ENCODE peak calls at places on chromosomes 4 and X, in six cellular contexts. L is astrocyte of the hippocampus, D is HEK293T, Q is cardiac muscle cell, S is RKO, C is A172. V is an unnamed sample.

GRCh38 chr4:123667991-123668390 is 271.4 kb downstream of the SPRY1 start:
- DNase-seq in L (no peak), D (no peak), Q (no peak), S (no peak), C (no peak), V (no peak)

GRCh38 chr4:20284990-20285389 is 33.3 kb downstream of the SLIT2 start:
- DNase-seq in L (no peak), D (no peak), Q (no peak), S (peak; percentile 18), C (peak; percentile 57), V (no peak)

GRCh38 chr4:62914758-62915157 is 1494.5 kb downstream of the TECRL start:
- DNase-seq in L (no peak), D (no peak), Q (no peak), S (no peak), C (no peak), V (no peak)

GRCh38 chr4:127975121-127975770 is 10.0 kb downstream of the ABHD18 start:
- DNase-seq in L (no peak), D (no peak), Q (no peak), S (no peak), C (no peak), V (no peak)

GRCh38 chr4:71367546-71367945 is 28.7 kb downstream of the SLC4A4 start:
- DNase-seq in L (no peak), D (no peak), Q (no peak), S (no peak), C (no peak), V (no peak)

GRCh38 chrX:149829751-149830191 is 48.0 kb downstream of the MAGEA9 start:
- DNase-seq in L (peak; percentile 74), D (no peak), Q (no peak), S (no peak), C (peak; percentile 58), V (no peak)

GRCh38 chr4:82097504-82097903 is 276.3 kb downstream of the HNRNPD start:
- DNase-seq in L (peak; percentile 43), D (no peak), Q (no peak), S (no peak), C (peak; percentile 19), V (no peak)

GRCh38 chr4:179662522-179662921 is 2220.3 kb upstream of the AGA start:
- DNase-seq in L (peak; percentile 14), D (no peak), Q (no peak), S (no peak), C (no peak), V (no peak)

GRCh38 chrX:54076903-54077302 is 32.6 kb upstream of the PHF8 start:
- DNase-seq in L (peak; percentile 4), D (no peak), Q (no peak), S (no peak), C (peak; percentile 47), V (no peak)

GRCh38 chr4:14177987-14178386 is 550.5 kb upstream of the BOD1L1 start:
- DNase-seq in L (no peak), D (no peak), Q (no peak), S (no peak), C (no peak), V (no peak)

GRCh38 chr4:36244257-36245084 is at the start of gene ARAP2:
- DNase-seq in L (peak; percentile 87), D (peak; percentile 42), Q (peak; percentile 73), S (peak; percentile 81), C (peak; percentile 33), V (peak; percentile 80)

GRCh38 chr4:1323635-1324442 is 23.2 kb upstream of the UVSSA start:
- DNase-seq in L (peak; percentile 94), D (no peak), Q (no peak), S (peak; percentile 91), C (peak; percentile 87), V (no peak)

GRCh38 chrX:111182938-111183337 is 86.9 kb downstream of the PAK3 start:
- DNase-seq in L (no peak), D (no peak), Q (no peak), S (no peak), C (no peak), V (no peak)

GRCh38 chr4:110624904-110625494 is 2.1 kb upstream of the PITX2 start:
- DNase-seq in L (no peak), D (no peak), Q (no peak), S (no peak), C (no peak), V (no peak)

GRCh38 chr4:107122736-107123135 is 86.6 kb upstream of the DKK2 start:
- DNase-seq in L (no peak), D (no peak), Q (no peak), S (no peak), C (no peak), V (no peak)

GRCh38 chr4:152678841-152679240 is 956 bp downstream of the TMEM154 start:
- DNase-seq in L (peak; percentile 5), D (no peak), Q (no peak), S (no peak), C (no peak), V (no peak)

GRCh38 chrX:7147431-7147977 is at the start of gene STS:
- DNase-seq in L (peak; percentile 70), D (no peak), Q (peak; percentile 70), S (peak; percentile 54), C (peak; percentile 18), V (peak; percentile 78)

GRCh38 chr4:34422472-34422871 is 1821.8 kb downstream of the ARAP2 start:
- DNase-seq in L (peak; percentile 2), D (no peak), Q (no peak), S (peak; percentile 42), C (peak; percentile 2), V (no peak)

GRCh38 chr4:153375303-153375702 is 30.8 kb downstream of the MND1 start:
- DNase-seq in L (no peak), D (no peak), Q (no peak), S (no peak), C (no peak), V (no peak)

GRCh38 chrX:107355533-107355932 is 93.9 kb upstream of the FRMPD3 start:
- DNase-seq in L (no peak), D (no peak), Q (no peak), S (no peak), C (no peak), V (no peak)

GRCh38 chrX:45850197-45850774 is 649.6 kb upstream of the DIPK2B start:
- DNase-seq in L (peak; percentile 58), D (no peak), Q (peak; percentile 1), S (peak; percentile 29), C (peak; percentile 18), V (peak; percentile 21)

GRCh38 chr4:168693750-168694470 is 197.1 kb downstream of the PALLD start:
- DNase-seq in L (no peak), D (no peak), Q (no peak), S (peak; percentile 30), C (no peak), V (no peak)

GRCh38 chr4:60579335-60579734 is 620.8 kb upstream of the ADGRL3 start:
- DNase-seq in L (no peak), D (no peak), Q (no peak), S (peak; percentile 74), C (no peak), V (no peak)

GRCh38 chr4:92303621-92304027 is at the start of gene GRID2:
- DNase-seq in L (peak; percentile 53), D (peak; percentile 40), Q (peak; percentile 62), S (no peak), C (peak; percentile 3), V (no peak)

GRCh38 chr4:81919810-81920209 is 448.1 kb upstream of the RASGEF1B start:
- DNase-seq in L (no peak), D (no peak), Q (no peak), S (no peak), C (no peak), V (no peak)

GRCh38 chr4:77169496-77169895 is 12.5 kb downstream of the CCNG2 start:
- DNase-seq in L (no peak), D (no peak), Q (no peak), S (no peak), C (no peak), V (no peak)

GRCh38 chr4:81664079-81664478 is 192.4 kb upstream of the RASGEF1B start:
- DNase-seq in L (peak; percentile 14), D (no peak), Q (peak; percentile 22), S (no peak), C (no peak), V (no peak)

GRCh38 chrX:106707771-106708454 is 18.6 kb upstream of the RNF128 start:
- DNase-seq in L (peak; percentile 71), D (no peak), Q (peak; percentile 43), S (peak; percentile 98), C (peak; percentile 69), V (no peak)

V was measured in mucosa of descending colon.